ENCODE peak calls at places on chromosomes 3 and 15, in ten cellular contexts. M, B, U, C, N, H, P, A, L and W are unnamed samples.

GRCh38 chr3:119323401-119324107 is 29.4 kb downstream of the ARHGAP31 start:
- DNase-seq in M (no peak), B (no peak), U (no peak), C (no peak), N (no peak), H (no peak), P (no peak), A (no peak), L (peak; percentile 41), W (no peak)

GRCh38 chr3:192870785-192871184 is 46.9 kb downstream of the MB21D2 start:
- DNase-seq in M (no peak), B (no peak), U (no peak), C (no peak), N (no peak), H (no peak), P (no peak), A (no peak), L (no peak), W (no peak)

GRCh38 chr3:74546426-74546825 is 68.0 kb downstream of the CNTN3 start:
- DNase-seq in M (no peak), B (peak; percentile 28), U (no peak), C (no peak), N (no peak), H (no peak), P (no peak), A (no peak), L (no peak), W (no peak)

GRCh38 chr3:146503459-146504202 is 34.3 kb upstream of the PLSCR2 start:
- DNase-seq in M (peak; percentile 88), B (peak; percentile 99), U (no peak), C (peak; percentile 74), N (no peak), H (peak; percentile 45), P (no peak), A (no peak), L (no peak), W (no peak)

GRCh38 chr3:112013058-112013783 is 14.5 kb downstream of the TAGLN3 start:
- DNase-seq in M (peak; percentile 79), B (peak; percentile 51), U (peak; percentile 60), C (peak; percentile 23), N (peak; percentile 85), H (peak; percentile 77), P (no peak), A (peak; percentile 69), L (peak; percentile 22), W (peak; percentile 58)

GRCh38 chr3:172844428-172844827 is 93.9 kb downstream of the ECT2 start:
- DNase-seq in M (no peak), B (no peak), U (no peak), C (no peak), N (no peak), H (no peak), P (no peak), A (no peak), L (no peak), W (no peak)

GRCh38 chr15:72859023-72859756 is 75.6 kb upstream of the ADPGK start:
- DNase-seq in M (no peak), B (no peak), U (no peak), C (no peak), N (no peak), H (no peak), P (no peak), A (no peak), L (no peak), W (no peak)

GRCh38 chr15:40743921-40744809 is 10.9 kb downstream of the RMDN3 start:
- DNase-seq in M (peak; percentile 56), B (peak; percentile 53), U (no peak), C (no peak), N (no peak), H (no peak), P (no peak), A (no peak), L (no peak), W (no peak)

GRCh38 chr15:71397377-71397776 is 282.1 kb downstream of the THSD4 start:
- DNase-seq in M (peak; percentile 43), B (peak; percentile 5), U (no peak), C (no peak), N (peak; percentile 66), H (no peak), P (no peak), A (no peak), L (no peak), W (no peak)

GRCh38 chr15:75029378-75030022 is 6.1 kb downstream of the PPCDC start:
- DNase-seq in M (peak; percentile 87), B (peak; percentile 40), U (peak; percentile 92), C (peak; percentile 31), N (peak; percentile 97), H (peak; percentile 97), P (peak; percentile 82), A (peak; percentile 93), L (peak; percentile 89), W (peak; percentile 95)

GRCh38 chr15:71219646-71220045 is 104.4 kb downstream of the THSD4 start:
- DNase-seq in M (no peak), B (peak; percentile 74), U (no peak), C (peak; percentile 53), N (no peak), H (no peak), P (no peak), A (no peak), L (no peak), W (no peak)

DNA sequence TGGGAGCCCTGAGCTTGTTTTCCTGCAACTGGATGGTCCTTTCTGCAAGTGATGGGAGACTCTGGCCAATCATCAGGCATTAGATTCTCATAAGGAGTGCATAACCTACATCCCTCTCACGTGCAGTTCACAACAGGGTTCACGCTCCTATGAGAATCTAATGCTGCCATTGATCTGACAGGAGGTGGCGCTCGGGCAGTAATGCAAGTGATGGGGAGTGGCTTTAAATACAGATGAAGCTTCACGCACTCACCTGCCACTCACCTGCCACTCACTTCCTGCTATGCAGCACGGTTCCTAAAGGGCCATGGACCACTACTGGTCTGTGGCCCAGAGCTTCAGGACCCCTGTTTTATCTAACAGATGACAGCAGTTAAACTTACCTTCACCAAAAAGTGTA is 21.4 kb downstream of the CSNK1G1 start:
- DNase-seq in M (peak; percentile 44), B (no peak), U (no peak), C (no peak), N (no peak), H (no peak), P (no peak), A (no peak), L (no peak), W (no peak)
- TF ChIP-seq CTCF in M (no peak), B (no peak), U (no peak), C (no peak), N (no peak), H (no peak), P (no peak), A (no peak), L (no peak), W (no peak)

GRCh38 chr3:15453501-15453900 is 26.1 kb downstream of the EAF1 start:
- DNase-seq in M (no peak), B (no peak), U (no peak), C (no peak), N (no peak), H (peak; percentile 50), P (no peak), A (no peak), L (no peak), W (no peak)

GRCh38 chr3:15452156-15452555 is 24.8 kb downstream of the EAF1 start:
- DNase-seq in M (no peak), B (no peak), U (no peak), C (no peak), N (no peak), H (peak; percentile 24), P (no peak), A (no peak), L (no peak), W (no peak)

GRCh38 chr3:15452961-15453360 is 25.6 kb downstream of the EAF1 start:
- DNase-seq in M (no peak), B (no peak), U (no peak), C (no peak), N (no peak), H (peak; percentile 15), P (no peak), A (no peak), L (no peak), W (no peak)

GRCh38 chr3:15450611-15451467 is 23.4 kb downstream of the EAF1 start:
- DNase-seq in M (no peak), B (no peak), U (no peak), C (no peak), N (no peak), H (peak; percentile 48), P (no peak), A (no peak), L (no peak), W (no peak)

GRCh38 chr3:15451468-15452113 is 24.2 kb downstream of the EAF1 start:
- DNase-seq in M (no peak), B (no peak), U (no peak), C (no peak), N (no peak), H (peak; percentile 28), P (no peak), A (no peak), L (no peak), W (no peak)
- TF ChIP-seq CTCF in M (no peak), B (no peak), U (no peak), C (no peak), N (no peak), H (no peak), P (no peak), A (no peak), L (no peak), W (no peak)

DNA sequence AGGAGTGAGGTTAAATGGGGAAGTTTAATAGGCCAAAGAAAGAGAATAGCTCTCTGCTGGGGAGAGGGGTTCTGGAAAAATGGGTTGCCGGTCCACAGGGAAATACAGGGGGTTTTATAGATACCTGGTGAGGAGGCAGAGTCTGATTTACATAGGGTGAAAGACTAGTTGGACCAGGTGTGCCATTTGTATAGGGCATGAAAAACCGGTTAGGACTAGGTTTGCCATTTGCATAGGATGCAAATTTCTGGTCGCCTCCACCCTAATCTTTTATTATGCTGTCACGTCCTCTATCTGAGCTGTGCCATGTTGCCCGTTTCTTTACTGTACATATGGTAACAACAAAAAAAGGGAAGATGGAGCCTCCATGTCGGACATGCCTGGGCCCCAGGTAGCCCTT is 960.1 kb downstream of the FHIT start:
- DNase-seq in M (no peak), B (no peak), U (no peak), C (no peak), N (no peak), H (no peak), P (no peak), A (no peak), L (no peak), W (no peak)
- TF ChIP-seq CTCF in M (no peak), B (no peak), U (no peak), C (no peak), N (no peak), H (no peak), P (no peak), A (no peak), L (no peak), W (no peak)

DNA sequence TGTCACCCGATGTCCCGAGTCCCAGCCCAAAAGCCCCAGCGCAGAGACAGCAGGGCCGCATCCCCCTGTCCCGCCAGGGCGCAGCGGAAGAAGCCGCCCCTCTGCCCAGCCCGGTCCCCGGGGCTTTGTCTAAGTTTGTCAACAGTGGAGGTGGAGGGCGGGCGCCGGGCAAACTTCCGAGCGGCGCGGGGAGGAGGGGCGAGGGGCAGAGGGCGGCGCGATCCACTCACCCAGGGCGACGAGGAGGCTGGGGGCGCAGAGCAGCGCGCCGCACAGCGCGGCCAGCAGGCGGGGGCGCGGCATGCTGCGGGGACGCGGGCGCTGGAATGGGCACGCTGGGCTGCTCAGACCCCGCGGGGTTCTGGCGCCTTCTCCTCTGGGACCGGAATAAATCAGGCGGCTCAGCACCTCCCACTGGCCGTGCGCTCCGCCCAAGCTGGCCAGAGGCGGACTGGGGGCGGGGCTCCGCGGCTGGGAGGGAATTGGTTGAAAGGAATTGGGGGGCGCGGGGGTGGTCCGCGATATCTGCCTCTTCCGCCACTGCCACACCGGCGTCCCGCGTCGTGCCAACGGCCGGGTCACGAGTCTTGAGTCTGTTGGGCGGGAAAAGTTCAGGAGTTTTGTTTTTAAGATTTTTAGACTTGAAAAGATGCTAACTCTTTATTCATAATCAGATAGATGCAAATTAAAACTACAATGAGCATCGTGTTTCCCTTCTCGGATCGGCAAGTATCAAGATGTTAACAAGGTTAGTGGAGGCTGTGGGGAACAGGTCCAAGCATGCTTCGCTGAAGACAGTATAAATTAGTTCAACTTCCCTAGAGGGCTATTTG is at the start of gene MFGE8:
- DNase-seq in M (peak; percentile 77), B (peak; percentile 57), U (peak; percentile 87), C (no peak), N (peak; percentile 51), H (peak; percentile 92), P (peak; percentile 57), A (peak; percentile 84), L (peak; percentile 82), W (peak; percentile 81)
- TF ChIP-seq CTCF in M (no peak), B (no peak), U (no peak), C (peak; percentile 0), N (no peak), H (no peak), P (no peak), A (peak; percentile 30), L (no peak), W (no peak)